ENCODE peak calls at places on chromosomes 5 and 9, in ten cellular contexts. K is colonic mucosa, J is A673, C is cardiac muscle cell, H is A549, O is brain microvascular endothelial cell, Y is GM10248, V is cardiac fibroblast, F is stomach, M is hepatocyte. A is an unnamed sample.

GRCh38 chr5:130710596-130710995 is 454.5 kb downstream of the HINT1 start:
- DNase-seq in M (peak; percentile 54), F (no peak), H (peak; percentile 22), C (no peak), K (peak; percentile 22), V (peak; percentile 81), Y (no peak), O (peak; percentile 92), J (no peak), A (no peak)

GRCh38 chr9:95775191-95775590 is 100.3 kb upstream of the ERCC6L2 start:
- DNase-seq in V (no peak), F (no peak), O (no peak), H (no peak), Y (no peak), M (no peak), K (no peak), C (no peak), J (no peak), A (no peak)

GRCh38 chr5:135323701-135324132 is 75.3 kb downstream of the MACROH2A1 start:
- DNase-seq in V (no peak), C (no peak), O (no peak), H (no peak), K (no peak), F (no peak), J (no peak), Y (no peak), M (no peak), A (no peak)

GRCh38 chr9:133897675-133898074 is 94.4 kb downstream of the VAV2 start:
- DNase-seq in V (no peak), K (no peak), O (no peak), H (no peak), M (no peak), J (no peak), Y (no peak), F (no peak), C (no peak), A (no peak)

GRCh38 chr9:114186091-114186792 is 30.9 kb downstream of the COL27A1 start:
- DNase-seq in V (no peak), O (no peak), F (no peak), Y (no peak), H (no peak), C (no peak), K (no peak), J (no peak), M (no peak), A (no peak)

GRCh38 chr5:54180616-54181015 is 129.8 kb downstream of the ARL15 start:
- DNase-seq in V (no peak), F (no peak), Y (no peak), K (no peak), H (no peak), M (no peak), C (no peak), O (peak; percentile 12), J (no peak), A (no peak)

GRCh38 chr5:58025825-58026224 is 434.1 kb downstream of the PLK2 start:
- DNase-seq in O (no peak), Y (no peak), J (no peak), F (no peak), K (no peak), V (no peak), M (peak; percentile 2), C (no peak), H (no peak), A (no peak)

GRCh38 chr5:146724975-146725374 is 153.6 kb downstream of the PPP2R2B start:
- DNase-seq in C (no peak), F (no peak), K (no peak), Y (no peak), O (no peak), M (no peak), V (no peak), H (no peak), J (no peak), A (no peak)

GRCh38 chr9:71472400-71472799 is 295.9 kb downstream of the CEMIP2 start:
- DNase-seq in H (no peak), Y (no peak), J (no peak), M (no peak), F (no peak), C (peak; percentile 32), V (no peak), K (no peak), O (no peak), A (no peak)

GRCh38 chr5:56973473-56973872 is 21.6 kb upstream of the MIER3 start:
- DNase-seq in Y (no peak), H (no peak), J (no peak), F (no peak), V (no peak), K (no peak), M (no peak), O (no peak), C (no peak), A (no peak)

GRCh38 chr9:128575469-128575868 is 23.1 kb downstream of the SPTAN1 start:
- DNase-seq in Y (no peak), M (no peak), F (no peak), H (no peak), J (peak; percentile 76), O (no peak), C (no peak), K (peak; percentile 81), V (peak; percentile 57), A (no peak)

GRCh38 chr5:169810542-169810941 is 169.8 kb downstream of the INSYN2B start:
- DNase-seq in Y (no peak), K (no peak), M (no peak), V (no peak), O (no peak), H (no peak), C (no peak), F (no peak), J (no peak), A (no peak)

GRCh38 chr9:112360047-112360804 is 19.7 kb upstream of the HSDL2 start:
- DNase-seq in Y (no peak), J (no peak), H (no peak), M (no peak), O (no peak), K (no peak), V (peak; percentile 87), C (no peak), F (no peak), A (no peak)

GRCh38 chr5:126477281-126477680 is 54.1 kb downstream of the GRAMD2B start:
- DNase-seq in C (no peak), J (no peak), Y (no peak), F (no peak), H (no peak), O (peak; percentile 20), K (no peak), V (no peak), M (no peak), A (no peak)
- TF ChIP-seq CTCF in C (no peak), J (no peak), Y (no peak), F (no peak), H (no peak), O (no peak), K (no peak), V (no peak), M (no peak), A (no peak)

DNA sequence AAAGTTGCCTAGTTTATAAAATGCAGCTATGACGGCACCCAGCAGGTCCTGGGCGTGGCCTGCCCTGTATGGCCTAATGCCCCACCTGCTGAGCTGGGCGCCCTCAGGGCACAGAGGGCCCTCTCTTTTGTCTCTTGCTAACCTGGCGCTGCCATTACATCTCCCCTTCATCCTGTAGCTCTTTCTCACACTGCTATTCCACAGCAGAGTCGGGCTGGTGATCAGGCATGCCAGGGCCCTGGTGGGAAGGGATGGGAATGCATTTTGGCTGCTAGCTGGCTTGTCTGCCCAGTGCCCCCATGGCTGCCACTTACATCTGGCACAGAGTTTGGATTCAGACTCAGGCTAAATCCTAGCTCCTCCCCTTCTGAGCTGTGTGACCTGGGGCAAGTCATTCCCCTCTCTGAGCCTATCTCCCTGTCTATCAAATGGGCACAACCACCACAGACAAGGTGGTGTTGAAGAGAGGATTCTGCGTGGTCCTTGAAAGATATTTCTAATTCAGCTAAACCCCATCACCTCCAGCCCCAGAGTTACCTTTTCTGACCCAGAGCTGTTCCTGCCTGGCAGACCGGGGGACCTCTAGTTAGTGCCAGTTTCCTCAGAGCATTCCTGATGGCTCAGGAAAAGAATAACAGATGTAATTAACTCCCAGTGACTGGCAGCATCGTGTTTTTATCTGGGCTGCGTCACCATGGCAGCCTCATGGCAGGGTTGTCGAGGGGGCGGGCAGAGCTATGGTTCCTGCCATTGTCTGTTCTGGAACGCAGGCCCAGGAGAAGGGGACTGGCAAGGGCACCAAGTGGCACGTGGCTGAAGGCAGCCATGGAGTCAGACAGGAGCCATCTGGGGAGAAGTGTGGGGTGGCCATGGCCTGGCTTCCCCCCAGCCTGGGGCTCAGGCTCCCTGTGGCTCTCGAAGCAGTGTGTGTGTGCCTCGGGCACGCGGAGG is 6.3 kb downstream of the PRR7 start:
- DNase-seq in O (no peak), V (no peak), M (no peak), K (no peak), J (no peak), H (no peak), Y (no peak), C (no peak), F (no peak), A (no peak)
- TF ChIP-seq CTCF in O (no peak), V (no peak), M (no peak), K (no peak), J (no peak), H (no peak), Y (no peak), C (no peak), F (no peak), A (peak; percentile 47)

DNA sequence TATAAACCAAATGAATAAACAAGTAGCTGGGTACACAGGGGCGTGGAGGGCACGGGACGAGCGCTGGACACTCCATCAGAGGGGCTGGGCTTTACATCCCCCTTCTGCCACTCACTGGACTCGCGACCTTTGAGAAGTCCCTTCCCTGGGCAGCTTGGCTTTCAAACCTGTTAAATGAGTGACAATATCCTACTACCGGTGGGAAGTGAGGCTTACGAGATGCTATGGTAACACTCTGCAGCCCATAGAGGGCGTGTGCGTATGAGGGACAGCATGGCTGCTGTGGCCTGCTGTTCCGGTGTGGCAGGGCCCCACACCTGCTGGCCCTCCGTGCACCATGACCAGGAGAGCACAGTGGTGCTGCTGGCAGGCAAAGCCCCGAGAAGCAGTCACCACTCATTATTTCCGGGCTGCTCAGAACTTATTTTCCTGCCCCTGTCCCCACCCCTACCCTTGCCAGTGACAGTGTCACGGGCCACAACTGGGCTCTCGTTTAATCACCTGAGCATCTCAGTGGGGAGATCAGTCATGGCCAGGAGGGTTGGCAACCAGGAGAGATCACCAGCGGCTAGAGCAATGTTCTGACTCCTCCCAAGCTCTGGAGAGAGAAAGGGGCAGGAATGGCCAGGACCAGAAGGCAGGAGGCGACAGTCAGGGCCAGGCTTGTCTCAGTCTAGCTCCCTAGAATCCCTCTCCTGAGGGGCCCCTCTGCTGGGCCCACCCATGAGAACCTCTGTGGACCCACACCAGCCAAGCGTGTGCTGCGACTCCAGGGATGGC is 10.5 kb downstream of the CLTB start:
- DNase-seq in Y (no peak), F (no peak), K (peak; percentile 64), H (no peak), C (no peak), M (peak; percentile 1), J (no peak), V (no peak), O (no peak), A (no peak)
- TF ChIP-seq CTCF in Y (no peak), F (no peak), K (no peak), H (peak; percentile 16), C (no peak), M (no peak), J (no peak), V (no peak), O (peak; percentile 30), A (peak; percentile 28)

GRCh38 chr5:86968311-86968753 is 299.4 kb upstream of the RASA1 start:
- DNase-seq in V (peak; percentile 75), M (peak; percentile 51), C (peak; percentile 57), J (peak; percentile 70), H (peak; percentile 21), O (peak; percentile 12), F (no peak), K (no peak), Y (no peak), A (no peak)
- TF ChIP-seq CTCF in V (peak; percentile 24), M (peak; percentile 65), C (peak; percentile 42), J (peak; percentile 59), H (peak; percentile 57), O (no peak), F (peak; percentile 31), K (no peak), Y (peak; percentile 15), A (peak; percentile 71)

A was measured in type B pancreatic cell.